ENCODE peak calls at places on chromosome X, in five cellular contexts. V is transverse colon, K is OCI-LY7, X is tibial artery, R is breast epithelium. T is an unnamed sample. For H3K4me1, the result is how much of the 10 kb centered on the place peaks cover.

GRCh38 chrX:12372111-12372510 is 233.8 kb downstream of the FRMPD4 start:
- DNase-seq in V (no peak), K (no peak), X (no peak), R (no peak), T (no peak)

GRCh38 chrX:101452051-101452450 is 33.2 kb upstream of the ARMCX4 start:
- DNase-seq in V (no peak), K (no peak), X (no peak), R (no peak), T (no peak)

GRCh38 chrX:134931550-134931949 is 59.2 kb upstream of the SMIM10 start:
- DNase-seq in V (no peak), K (peak), X (no peak), R (no peak), T (no peak)

GRCh38 chrX:13658602-13659001 is 5.7 kb downstream of the TCEANC start:
- DNase-seq in V (no peak), K (peak), X (no peak), R (no peak), T (no peak)

GRCh38 chrX:34528081-34528480 is 129.0 kb downstream of the TMEM47 start:
- DNase-seq in V (no peak), K (no peak), X (no peak), R (no peak), T (no peak)

GRCh38 chrX:100648601-100649417 is 4.8 kb downstream of the SRPX2 start:
- DNase-seq in V (peak), K (no peak), X (no peak), R (no peak), T (no peak)

GRCh38 chrX:46573896-46574336 is 351 bp downstream of the CHST7 start:
- DNase-seq in V (peak), K (peak), X (peak), R (peak), T (peak)

GRCh38 chrX:38941675-38942074 is 140.4 kb downstream of the MID1IP1 start:
- DNase-seq in V (no peak), K (no peak), X (no peak), R (no peak), T (no peak)

GRCh38 chrX:19535481-19535880 is 20.2 kb upstream of the MAP3K15 start:
- DNase-seq in V (no peak), K (peak), X (no peak), R (no peak), T (no peak)

GRCh38 chrX:97284531-97284930 is 400.8 kb downstream of the RPA4 start:
- DNase-seq in V (no peak), K (no peak), X (no peak), R (no peak), T (no peak)
- H3K4me1 ChIP-seq in V (under half), K (under half), X (under half), R (under half), T (under half)

GRCh38 chrX:74272230-74272629 is 31.8 kb upstream of the ZCCHC13 start:
- DNase-seq in V (no peak), K (no peak), X (no peak), R (no peak), T (no peak)
- H3K27ac ChIP-seq in V (no peak), K (no peak), X (no peak), R (no peak), T (no peak)

GRCh38 chrX:40154229-40154852 is 56.6 kb upstream of the BCOR start:
- DNase-seq in V (no peak), K (peak), X (peak), R (no peak), T (no peak)

GRCh38 chrX:40155617-40156471 is 58.1 kb upstream of the BCOR start:
- DNase-seq in V (no peak), K (peak), X (no peak), R (no peak), T (no peak)

GRCh38 chrX:40156472-40157227 is 58.9 kb upstream of the BCOR start:
- DNase-seq in V (no peak), K (no peak), X (no peak), R (no peak), T (no peak)

GRCh38 chrX:40153335-40154221 is 55.8 kb upstream of the BCOR start:
- DNase-seq in V (peak), K (peak), X (peak), R (no peak), T (no peak)

GRCh38 chrX:40154853-40155616 is 57.3 kb upstream of the BCOR start:
- DNase-seq in V (peak), K (peak), X (peak), R (no peak), T (no peak)
- H3K4me1 ChIP-seq in V (under half), K (half or more), X (under half), R (under half), T (under half)

GRCh38 chrX:118872102-118872566 is 48.5 kb downstream of the ZCCHC12 start:
- DNase-seq in V (peak), K (no peak), X (peak), R (peak), T (peak)
- H3K27ac ChIP-seq in V (peak), K (no peak), X (peak), R (peak), T (no peak)

GRCh38 chrX:107360788-107361360 is 88.6 kb upstream of the FRMPD3 start:
- DNase-seq in V (no peak), K (no peak), X (no peak), R (no peak), T (no peak)
- H3K4me1 ChIP-seq in V (under half), K (under half), X (under half), R (under half), T (under half)

GRCh38 chrX:110210417-110211139 is 107.3 kb downstream of the AMMECR1 start:
- DNase-seq in V (no peak), K (no peak), X (no peak), R (no peak), T (no peak)
- H3K27ac ChIP-seq in V (no peak), K (no peak), X (no peak), R (no peak), T (no peak)

DNA sequence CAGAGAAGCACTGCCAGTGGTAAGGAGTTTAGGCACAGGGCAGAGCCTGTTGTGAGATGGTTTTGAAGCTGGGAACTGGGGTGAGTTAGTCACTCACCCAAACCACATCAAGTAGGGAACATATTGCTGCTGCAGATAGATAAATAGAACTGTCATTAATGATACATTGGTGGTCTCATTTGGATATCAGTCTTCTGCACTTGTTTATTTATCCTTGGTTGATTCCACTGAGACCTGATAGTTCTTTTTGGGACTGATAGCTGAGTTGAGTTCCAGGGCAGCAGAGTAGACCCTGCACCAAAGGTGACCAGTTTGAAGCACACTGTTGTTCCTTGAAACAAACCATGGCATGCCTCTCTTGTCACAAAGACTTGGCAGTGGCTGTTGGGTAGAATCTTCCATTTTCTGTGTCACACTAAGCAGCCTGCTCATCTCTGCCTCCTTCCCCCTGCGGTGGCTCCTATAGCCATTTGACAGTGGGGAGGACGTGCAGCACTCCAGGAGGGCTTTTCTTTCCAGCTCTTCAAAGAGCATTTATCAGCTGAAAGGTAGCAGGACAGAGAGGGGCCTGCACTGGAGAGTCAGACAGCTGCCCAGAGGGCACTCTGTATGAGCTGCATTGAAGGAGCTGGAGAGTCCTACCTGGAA is 59.7 kb upstream of the TMEM164 start:
- DNase-seq in V (no peak), K (no peak), X (no peak), R (no peak), T (no peak)
- H3K4me1 ChIP-seq in V (under half), K (under half), X (under half), R (under half), T (under half)

DNA sequence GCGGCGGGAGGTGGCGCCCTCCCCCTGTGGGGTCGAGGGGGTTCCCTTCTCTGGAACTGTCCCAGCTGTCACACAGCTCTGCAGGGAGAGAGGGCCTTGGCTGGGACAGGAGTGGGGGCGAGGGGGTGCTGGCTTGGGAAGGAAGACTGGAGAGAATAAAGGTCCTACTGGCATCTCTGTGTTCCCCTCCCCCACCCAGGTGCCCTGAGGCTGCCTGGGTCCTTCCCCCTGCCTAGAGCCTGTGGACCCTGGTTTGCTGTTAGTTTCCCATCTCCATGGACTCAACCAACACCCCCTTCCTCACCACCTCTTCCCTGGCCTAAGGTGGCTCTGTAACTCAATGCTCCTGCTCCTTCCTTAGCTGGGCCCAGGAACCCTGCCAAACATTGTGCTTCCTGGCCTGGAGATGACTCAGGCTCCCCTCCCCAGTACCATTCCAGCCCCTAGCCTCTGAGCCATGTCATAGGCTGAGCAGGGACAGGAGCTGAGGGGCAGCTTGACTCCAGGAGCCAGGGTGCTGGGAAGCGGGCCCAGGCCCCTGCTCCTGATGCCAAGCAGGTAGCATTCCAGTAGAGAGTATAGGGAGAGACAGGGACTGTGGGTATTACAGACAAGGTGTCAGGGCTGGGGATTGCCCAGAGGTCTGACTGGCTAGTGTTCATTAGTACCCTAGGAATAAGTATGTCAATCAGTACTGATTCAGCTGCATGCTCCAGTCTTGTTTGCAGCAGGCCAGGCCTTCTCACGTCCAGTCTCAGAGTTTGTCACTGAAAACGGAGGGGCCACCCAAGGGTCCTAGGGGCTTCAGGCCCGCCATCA is 100.7 kb downstream of the EFNB1 start:
- DNase-seq in V (no peak), K (no peak), X (no peak), R (no peak), T (no peak)
- H3K27ac ChIP-seq in V (no peak), K (no peak), X (no peak), R (peak), T (peak)

GRCh38 chrX:40152706-40153334 is 55.1 kb upstream of the BCOR start:
- DNase-seq in V (peak), K (peak), X (peak), R (no peak), T (no peak)
- H3K4me1 ChIP-seq in V (under half), K (half or more), X (under half), R (under half), T (under half)

DNA sequence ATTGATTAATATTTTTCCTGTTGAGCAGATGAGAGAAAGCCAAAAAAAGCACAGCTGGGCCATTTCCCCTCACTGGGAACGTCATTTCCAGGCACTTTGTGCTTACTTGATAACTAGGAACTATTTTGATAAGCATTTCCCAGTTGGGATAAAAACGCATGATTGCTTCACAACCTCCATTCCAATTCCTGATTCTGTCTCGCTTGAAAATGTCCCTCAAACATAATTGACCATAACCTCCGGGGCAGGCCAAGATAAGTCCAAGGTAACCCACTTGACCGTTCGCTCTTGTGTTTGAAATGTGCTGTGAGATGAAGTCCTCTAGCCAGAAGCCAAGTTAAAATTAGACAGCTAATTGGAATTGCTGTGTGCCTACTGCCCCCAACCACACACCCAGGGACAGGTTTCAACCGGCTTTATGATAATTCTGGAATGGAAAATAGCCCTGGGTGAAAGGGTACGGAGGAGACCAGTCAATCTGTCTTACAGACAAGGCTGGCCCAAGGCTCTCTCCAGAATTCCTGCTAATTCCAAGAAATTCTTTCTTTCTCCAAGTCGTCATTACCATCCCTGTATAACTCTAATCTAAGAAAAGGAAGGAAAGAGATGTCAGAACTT is 137.1 kb downstream of the MID1 start:
- DNase-seq in V (no peak), K (no peak), X (no peak), R (no peak), T (no peak)
- H3K27ac ChIP-seq in V (peak), K (no peak), X (no peak), R (peak), T (peak)

T was measured in lung.